ENCODE peak calls at places on chromosome 22, in four cellular contexts. U is body of pancreas, W is fibroblast of villous mesenchyme, K is progenitor cell of endocrine pancreas. Q is an unnamed sample.

GRCh38 chr22:19641983-19642451 is 72.3 kb upstream of the SEPTIN5 start:
- DNase-seq in U (no peak), W (no peak), K (no peak), Q (no peak)

GRCh38 chr22:39518996-39519680 is 1.2 kb upstream of the ATF4 start:
- DNase-seq in U (no peak), W (peak), K (no peak), Q (no peak)

GRCh38 chr22:26949193-26949592 is 291.8 kb downstream of the MIAT start:
- DNase-seq in U (no peak), W (peak), K (peak), Q (no peak)

GRCh38 chr22:27510024-27510423 is 291.5 kb downstream of the MN1 start:
- DNase-seq in U (no peak), W (no peak), K (no peak), Q (no peak)

GRCh38 chr22:20203142-20204099 is 52.6 kb upstream of the CCDC188 start:
- DNase-seq in U (peak), W (peak), K (peak), Q (no peak)

GRCh38 chr22:27668828-27669797 is 132.4 kb downstream of the MN1 start:
- DNase-seq in U (peak), W (peak), K (no peak), Q (no peak)

GRCh38 chr22:44616882-44617655 is 84.9 kb upstream of the PRR5 start:
- DNase-seq in U (no peak), W (no peak), K (no peak), Q (no peak)

GRCh38 chr22:26289486-26290250 is 120.4 kb downstream of the SEZ6L start:
- DNase-seq in U (no peak), W (no peak), K (no peak), Q (no peak)

GRCh38 chr22:26563022-26563421 is 26.9 kb downstream of the TPST2 start:
- DNase-seq in U (peak), W (no peak), K (no peak), Q (no peak)

GRCh38 chr22:25334091-25334490 is 114.7 kb downstream of the CRYBB2 start:
- DNase-seq in U (peak), W (peak), K (peak), Q (no peak)

GRCh38 chr22:46046299-46046685 is 69.3 kb upstream of the WNT7B start:
- DNase-seq in U (no peak), W (no peak), K (no peak), Q (no peak)

GRCh38 chr22:23263651-23264555 is 83.6 kb downstream of the BCR start:
- DNase-seq in U (peak), W (no peak), K (no peak), Q (peak)

GRCh38 chr22:43882122-43882767 is 9.6 kb downstream of the PNPLA5 start:
- DNase-seq in U (no peak), W (no peak), K (no peak), Q (no peak)

GRCh38 chr22:46119729-46120419 is 30.5 kb upstream of the PPARA start:
- DNase-seq in U (peak), W (peak), K (no peak), Q (no peak)

GRCh38 chr22:22684605-22685561 is 40.5 kb downstream of the GGTLC2 start:
- DNase-seq in U (peak), W (peak), K (peak), Q (no peak)

GRCh38 chr22:44668190-44668885 is 33.7 kb upstream of the PRR5 start:
- DNase-seq in U (no peak), W (no peak), K (peak), Q (peak)

GRCh38 chr22:35661377-35661937 is 13.2 kb downstream of the APOL6 start:
- DNase-seq in U (no peak), W (no peak), K (no peak), Q (no peak)

GRCh38 chr22:20506543-20507252 is 712 bp upstream of the MED15 start:
- DNase-seq in U (no peak), W (no peak), K (no peak), Q (no peak)

GRCh38 chr22:23608583-23608982 is 23.5 kb downstream of the DRICH1 start:
- DNase-seq in U (no peak), W (peak), K (peak), Q (no peak)

GRCh38 chr22:28222066-28222465 is 303.0 kb upstream of the PITPNB start:
- DNase-seq in U (no peak), W (no peak), K (no peak), Q (no peak)

GRCh38 chr22:24106385-24107381 is 74.6 kb upstream of the SUSD2 start:
- DNase-seq in U (no peak), W (no peak), K (no peak), Q (peak)

GRCh38 chr22:35804421-35804820 is 86.7 kb downstream of the APOL5 start:
- DNase-seq in U (no peak), W (no peak), K (no peak), Q (no peak)

GRCh38 chr22:23762866-23763578 is at the start of gene C22orf15:
- DNase-seq in U (no peak), W (peak), K (no peak), Q (no peak)

GRCh38 chr22:25048659-25049657 is 96.4 kb downstream of the KIAA1671 start:
- DNase-seq in U (peak), W (peak), K (peak), Q (peak)

GRCh38 chr22:29215012-29215860 is 9.5 kb downstream of the EMID1 start:
- DNase-seq in U (no peak), W (no peak), K (no peak), Q (no peak)

GRCh38 chr22:46238541-46238940 is 11.6 kb downstream of the CDPF1 start:
- DNase-seq in U (no peak), W (no peak), K (no peak), Q (no peak)

GRCh38 chr22:44587004-44587793 is 89.2 kb upstream of the RTL6 start:
- DNase-seq in U (peak), W (no peak), K (no peak), Q (no peak)

GRCh38 chr22:24510694-24511625 is 15.8 kb downstream of the UPB1 start:
- DNase-seq in U (peak), W (peak), K (no peak), Q (no peak)

GRCh38 chr22:44225091-44225689 is 44.5 kb downstream of the PARVG start:
- DNase-seq in U (no peak), W (no peak), K (no peak), Q (no peak)

GRCh38 chr22:39717099-39717498 is 146.5 kb downstream of the CACNA1I start:
- DNase-seq in U (no peak), W (no peak), K (no peak), Q (no peak)

GRCh38 chr22:26995222-26995621 is 337.8 kb downstream of the MIAT start:
- DNase-seq in U (peak), W (no peak), K (no peak), Q (no peak)

GRCh38 chr22:37126882-37127281 is 17.4 kb upstream of the TMPRSS6 start:
- DNase-seq in U (no peak), W (no peak), K (no peak), Q (no peak)
- TF ChIP-seq CTCF in U (no peak), W (peak), K (peak), Q (peak)

DNA sequence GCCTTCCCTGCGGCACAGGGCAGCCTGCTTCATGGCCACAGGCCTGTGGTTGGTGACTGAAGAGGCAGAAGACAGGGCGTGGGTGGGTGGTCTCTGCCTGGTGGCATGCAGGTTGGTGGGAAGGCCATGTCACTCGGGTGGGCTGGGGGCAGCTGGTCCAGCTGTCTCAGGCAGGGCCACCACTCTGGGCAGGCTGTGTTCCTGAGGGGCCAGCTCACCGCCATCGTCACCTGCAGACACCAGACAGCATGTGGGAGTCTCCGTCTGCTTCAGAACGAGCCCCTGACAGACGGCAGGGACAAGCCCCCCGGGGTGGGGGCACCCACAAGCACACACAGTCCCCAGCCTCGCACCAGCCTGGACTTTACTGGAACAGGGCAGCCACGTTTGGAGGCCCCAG is 750.1 kb downstream of the BRD1 start:
- DNase-seq in U (no peak), W (no peak), K (no peak), Q (no peak)
- TF ChIP-seq CTCF in U (no peak), W (no peak), K (no peak), Q (no peak)

GRCh38 chr22:21652010-21652546 is 10.0 kb downstream of the SDF2L1 start:
- DNase-seq in U (peak), W (peak), K (peak), Q (peak)
- TF ChIP-seq CTCF in U (no peak), W (no peak), K (no peak), Q (no peak)

GRCh38 chr22:41688365-41689211 is at the start of gene SNU13:
- DNase-seq in U (peak), W (peak), K (peak), Q (peak)
- TF ChIP-seq CTCF in U (peak), W (no peak), K (no peak), Q (no peak)

GRCh38 chr22:30262917-30263741 is 3.5 kb downstream of the OSM start:
- DNase-seq in U (peak), W (peak), K (peak), Q (peak)
- TF ChIP-seq CTCF in U (peak), W (peak), K (peak), Q (peak)

GRCh38 chr22:31199187-31199586 is 12.9 kb upstream of the LIMK2 start:
- DNase-seq in U (no peak), W (no peak), K (no peak), Q (no peak)
- TF ChIP-seq CTCF in U (no peak), W (peak), K (no peak), Q (no peak)

GRCh38 chr22:47408409-47408808 is 646.0 kb downstream of the TBC1D22A start:
- DNase-seq in U (no peak), W (no peak), K (no peak), Q (no peak)
- TF ChIP-seq CTCF in U (no peak), W (no peak), K (no peak), Q (no peak)

GRCh38 chr22:17540481-17540880 is 22.8 kb upstream of the SLC25A18 start:
- DNase-seq in U (no peak), W (no peak), K (no peak), Q (no peak)
- TF ChIP-seq CTCF in U (no peak), W (peak), K (no peak), Q (no peak)